ENCODE peak calls at places on chromosome 14, in four cellular contexts. Z, U, X and O are unnamed samples.

GRCh38 chr14:69152181-69152943 is 557 bp downstream of the DCAF5 start:
- DNase-seq in Z (peak), U (peak), X (peak), O (peak)

GRCh38 chr14:52840916-52841315 is 49.5 kb upstream of the GNPNAT1 start:
- DNase-seq in Z (peak), U (peak), X (no peak), O (no peak)

GRCh38 chr14:100827140-100827517 is 1.2 kb downstream of the MEG3 start:
- DNase-seq in Z (peak), U (no peak), X (no peak), O (no peak)

GRCh38 chr14:88550078-88550477 is 4.7 kb downstream of the PTPN21 start:
- DNase-seq in Z (no peak), U (no peak), X (no peak), O (no peak)

GRCh38 chr14:77659822-77660221 is 43.4 kb upstream of the SPTLC2 start:
- DNase-seq in Z (no peak), U (no peak), X (no peak), O (no peak)

GRCh38 chr14:57865450-57866198 is at the start of gene SLC35F4:
- DNase-seq in Z (peak), U (no peak), X (peak), O (no peak)

GRCh38 chr14:32756775-32757174 is 181.9 kb upstream of the NPAS3 start:
- DNase-seq in Z (no peak), U (no peak), X (no peak), O (no peak)

GRCh38 chr14:86521032-86521730 is 991.2 kb downstream of the FLRT2 start:
- DNase-seq in Z (peak), U (no peak), X (no peak), O (no peak)

GRCh38 chr14:68691031-68691864 is 101.6 kb downstream of the ZFP36L1 start:
- DNase-seq in Z (no peak), U (no peak), X (no peak), O (no peak)

GRCh38 chr14:99946652-99947489 is 118.4 kb upstream of the EVL start:
- DNase-seq in Z (peak), U (no peak), X (no peak), O (peak)

GRCh38 chr14:100474176-100474575 is 113.0 kb downstream of the BEGAIN start:
- DNase-seq in Z (no peak), U (no peak), X (no peak), O (no peak)

GRCh38 chr14:103504991-103505565 is 17.6 kb downstream of the CKB start:
- DNase-seq in Z (no peak), U (no peak), X (no peak), O (no peak)

GRCh38 chr14:87067597-87067996 is 925.4 kb downstream of the GALC start:
- DNase-seq in Z (no peak), U (no peak), X (no peak), O (no peak)

GRCh38 chr14:68109132-68109531 is 289.6 kb downstream of the RAD51B start:
- DNase-seq in Z (peak), U (no peak), X (no peak), O (no peak)

GRCh38 chr14:80055912-80056801 is 155.1 kb downstream of the DIO2 start:
- DNase-seq in Z (peak), U (no peak), X (no peak), O (peak)

GRCh38 chr14:58878740-58879139 is 241.0 kb downstream of the DACT1 start:
- DNase-seq in Z (no peak), U (no peak), X (no peak), O (no peak)

GRCh38 chr14:69712217-69712565 is 54.8 kb upstream of the SRSF5 start:
- DNase-seq in Z (no peak), U (no peak), X (no peak), O (no peak)

GRCh38 chr14:50396636-50397460 is at the start of gene CDKL1:
- DNase-seq in Z (peak), U (peak), X (peak), O (peak)

GRCh38 chr14:63632932-63633514 is 8.6 kb downstream of the WDR89 start:
- DNase-seq in Z (peak), U (no peak), X (no peak), O (peak)

GRCh38 chr14:61749264-61749663 is 13.0 kb upstream of the SNAPC1 start:
- DNase-seq in Z (peak), U (no peak), X (no peak), O (no peak)